ENCODE peak calls at places on chromosomes 6 and 20, in four cellular contexts. P is NCI-H1930, G is occipital lobe, N is fibroblast of lung. A is an unnamed sample.

GRCh38 chr6:41111017-41111416 is 38.2 kb downstream of the NFYA start:
- DNase-seq in G (no peak), P (no peak), N (no peak), A (no peak)

GRCh38 chr6:54291738-54292137 is 16.5 kb upstream of the TINAG start:
- DNase-seq in N (peak; percentile 40), G (no peak), P (no peak), A (no peak)

GRCh38 chr6:129031051-129031599 is 148.2 kb downstream of the LAMA2 start:
- DNase-seq in P (no peak), G (no peak), N (peak; percentile 90), A (no peak)

GRCh38 chr6:54516331-54516730 is 208.1 kb downstream of the TINAG start:
- DNase-seq in P (no peak), N (no peak), G (no peak), A (no peak)

GRCh38 chr6:121549741-121550140 is 114.3 kb downstream of the GJA1 start:
- DNase-seq in N (peak; percentile 71), P (no peak), G (no peak), A (no peak)

GRCh38 chr6:139597781-139598368 is 223.4 kb upstream of the CITED2 start:
- DNase-seq in P (no peak), G (peak; percentile 37), N (peak; percentile 99), A (no peak)

GRCh38 chr20:9977629-9978028 is 57.2 kb upstream of the ANKEF1 start:
- DNase-seq in N (no peak), P (no peak), G (no peak), A (no peak)

GRCh38 chr6:118630067-118630466 is 21.3 kb downstream of the CEP85L start:
- DNase-seq in G (no peak), N (no peak), P (no peak), A (no peak)

GRCh38 chr6:163260111-163260895 is 154.2 kb upstream of the QKI start:
- DNase-seq in P (no peak), N (peak; percentile 14), G (peak; percentile 46), A (no peak)

GRCh38 chr6:84847349-84848160 is 83.2 kb upstream of the TBX18 start:
- DNase-seq in G (no peak), P (no peak), N (peak; percentile 25), A (no peak)

GRCh38 chr20:32333988-32334885 is 23.9 kb upstream of the ASXL1 start:
- DNase-seq in G (peak; percentile 11), N (no peak), P (no peak), A (peak; percentile 26)

GRCh38 chr20:5862703-5863039 is 87.7 kb downstream of the TRMT6 start:
- DNase-seq in G (no peak), P (no peak), N (peak; percentile 1), A (no peak)

GRCh38 chr6:30922447-30922852 is 8.4 kb downstream of the VARS2 start:
- DNase-seq in G (no peak), P (no peak), N (no peak), A (no peak)

GRCh38 chr6:87608802-87609201 is 18.9 kb downstream of the ORC3 start:
- DNase-seq in P (no peak), N (no peak), G (no peak), A (no peak)

GRCh38 chr20:64053841-64054661 is 4.6 kb upstream of the SOX18 start:
- DNase-seq in G (no peak), N (peak; percentile 32), P (no peak), A (no peak)

GRCh38 chr6:160217073-160217472 is 41.5 kb downstream of the SLC22A2 start:
- DNase-seq in N (no peak), P (no peak), G (no peak), A (no peak)

A was measured in effector memory CD8-positive, alpha-beta T cell.